ENCODE peak calls at places on chromosome 4, in seven cellular contexts. O is body of pancreas, B is ovary, Z is NT2/D1, D is spleen, E is mammary epithelial cell, I is cardiac muscle cell. H is an unnamed sample. For H3K4me1, the result is how much of the 10 kb centered on the place peaks cover.

GRCh38 chr4:55637272-55637820 is 1.2 kb upstream of the NMU start:
- DNase-seq in O (no peak), B (no peak), Z (no peak), D (no peak), E (no peak), I (no peak), H (no peak)

GRCh38 chr4:52604215-52604614 is 54.9 kb downstream of the USP46 start:
- DNase-seq in O (no peak), B (no peak), Z (no peak), D (no peak), E (no peak), I (no peak), H (no peak)

GRCh38 chr4:98663226-98664006 is 5.0 kb upstream of the TSPAN5 start:
- DNase-seq in O (no peak), B (no peak), Z (no peak), D (peak), E (no peak), I (no peak), H (no peak)

GRCh38 chr4:67234296-67234695 is 311.0 kb downstream of the CENPC start:
- DNase-seq in O (no peak), B (no peak), Z (no peak), D (no peak), E (no peak), I (no peak), H (no peak)

GRCh38 chr4:142095886-142096605 is 459.7 kb downstream of the IL15 start:
- DNase-seq in O (peak), B (no peak), Z (no peak), D (no peak), E (peak), I (no peak), H (peak)

GRCh38 chr4:144564358-144564757 is 81.6 kb upstream of the HHIP start:
- DNase-seq in O (no peak), B (no peak), Z (no peak), D (no peak), E (no peak), I (no peak), H (no peak)

GRCh38 chr4:40626183-40626990 is 3.3 kb downstream of the RBM47 start:
- DNase-seq in O (peak), B (no peak), Z (no peak), D (no peak), E (no peak), I (no peak), H (no peak)

GRCh38 chr4:124085561-124086180 is 626.9 kb downstream of the ANKRD50 start:
- DNase-seq in O (no peak), B (no peak), Z (no peak), D (no peak), E (no peak), I (no peak), H (no peak)

GRCh38 chr4:70994069-70994366 is 569 bp downstream of the DCK start:
- DNase-seq in O (no peak), B (no peak), Z (no peak), D (no peak), E (no peak), I (no peak), H (no peak)

GRCh38 chr4:69054578-69055200 is 41.6 kb upstream of the UGT2B7 start:
- DNase-seq in O (peak), B (no peak), Z (no peak), D (no peak), E (peak), I (no peak), H (no peak)

GRCh38 chr4:185773419-185773818 is 38.6 kb downstream of the SORBS2 start:
- DNase-seq in O (peak), B (no peak), Z (no peak), D (no peak), E (no peak), I (peak), H (no peak)
- H3K4me1 ChIP-seq in O (half or more), B (under half), Z (under half), D (under half), E (under half), I (half or more), H (under half)

DNA sequence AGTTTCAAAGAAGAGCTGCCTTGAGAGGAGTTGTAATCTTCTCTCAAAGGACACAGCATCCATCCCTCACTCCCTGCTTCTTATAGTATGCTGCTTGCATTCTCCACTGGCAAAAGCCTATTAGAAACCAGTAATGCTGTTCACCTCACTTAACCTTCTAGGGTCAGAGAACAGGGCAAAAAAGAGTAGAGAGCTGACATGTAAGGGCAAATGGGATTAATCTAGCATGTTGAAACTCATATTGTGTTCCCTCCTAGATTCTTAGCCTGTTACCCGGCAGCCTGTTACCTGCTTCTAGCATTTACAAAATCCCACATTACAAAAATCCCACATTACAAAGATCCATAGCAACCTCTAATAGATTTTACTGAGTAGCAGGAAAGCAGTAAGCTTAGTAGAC is 244.7 kb downstream of the SLC7A11 start:
- DNase-seq in O (no peak), B (no peak), Z (no peak), D (no peak), E (peak), I (no peak), H (no peak)
- H3K4me1 ChIP-seq in O (under half), B (under half), Z (under half), D (under half), E (under half), I (under half), H (under half)

GRCh38 chr4:42482516-42483327 is 85.4 kb downstream of the SHISA3 start:
- DNase-seq in O (no peak), B (no peak), Z (no peak), D (no peak), E (no peak), I (no peak), H (no peak)
- H3K4me1 ChIP-seq in O (under half), B (under half), Z (under half), D (under half), E (under half), I (under half), H (under half)

DNA sequence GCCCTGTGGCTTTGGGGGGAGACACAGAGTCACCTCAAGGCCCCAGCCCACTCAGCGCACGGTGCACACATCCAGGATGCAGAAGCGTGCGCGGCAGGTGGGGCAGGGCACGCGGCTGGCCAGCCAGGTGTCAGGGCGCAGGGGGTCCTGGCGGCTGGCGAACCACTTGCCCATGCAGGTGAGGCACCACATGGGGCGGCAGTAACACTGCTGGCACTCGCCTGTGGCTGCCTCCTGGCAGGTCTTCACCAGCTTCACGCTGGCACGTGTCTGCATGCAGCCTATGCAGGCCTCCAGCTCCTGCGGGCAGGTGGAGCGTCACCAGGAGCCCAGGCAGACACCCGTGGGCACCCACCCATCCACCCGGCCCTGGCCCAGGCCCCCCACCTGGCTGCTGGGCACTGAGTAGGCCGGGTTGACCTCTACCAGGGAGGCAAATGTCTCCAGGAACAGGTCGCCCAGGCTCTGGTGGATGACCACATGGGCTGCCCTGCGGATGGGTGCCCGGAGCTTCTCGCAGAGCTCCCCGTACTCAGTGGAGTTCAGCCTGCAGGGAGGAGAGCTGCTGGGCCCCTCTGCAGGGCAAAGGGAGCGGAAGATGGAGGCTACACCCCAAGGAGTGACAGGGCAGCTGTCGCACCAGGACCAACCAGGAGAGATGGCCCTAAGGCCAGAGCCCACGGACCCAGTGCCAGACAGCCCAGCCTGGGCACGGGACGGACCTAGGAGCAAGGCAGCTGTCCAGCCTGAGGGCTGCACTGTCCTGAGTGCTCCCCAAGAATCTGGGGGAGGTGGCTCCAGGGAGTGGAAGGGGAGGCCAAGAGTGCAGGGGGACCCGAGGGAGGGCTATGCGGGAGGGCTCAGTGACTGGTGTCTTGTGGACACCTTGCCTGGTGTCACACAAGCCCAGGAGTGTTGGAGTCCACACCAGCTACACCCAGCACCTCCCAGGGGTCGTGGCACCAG is 3.7 kb downstream of the TMEM129 start:
- DNase-seq in O (no peak), B (peak), Z (no peak), D (peak), E (no peak), I (no peak), H (peak)
- H3K4me1 ChIP-seq in O (half or more), B (under half), Z (under half), D (half or more), E (under half), I (under half), H (under half)

GRCh38 chr4:107988763-107989035 is 990 bp upstream of the HADH start:
- DNase-seq in O (no peak), B (no peak), Z (no peak), D (no peak), E (no peak), I (no peak), H (no peak)
- H3K4me1 ChIP-seq in O (under half), B (under half), Z (under half), D (under half), E (under half), I (under half), H (under half)

GRCh38 chr4:38309471-38309870 is 349.3 kb downstream of the PTTG2 start:
- DNase-seq in O (no peak), B (no peak), Z (no peak), D (no peak), E (no peak), I (no peak), H (no peak)
- H3K4me1 ChIP-seq in O (under half), B (under half), Z (under half), D (under half), E (under half), I (under half), H (under half)

DNA sequence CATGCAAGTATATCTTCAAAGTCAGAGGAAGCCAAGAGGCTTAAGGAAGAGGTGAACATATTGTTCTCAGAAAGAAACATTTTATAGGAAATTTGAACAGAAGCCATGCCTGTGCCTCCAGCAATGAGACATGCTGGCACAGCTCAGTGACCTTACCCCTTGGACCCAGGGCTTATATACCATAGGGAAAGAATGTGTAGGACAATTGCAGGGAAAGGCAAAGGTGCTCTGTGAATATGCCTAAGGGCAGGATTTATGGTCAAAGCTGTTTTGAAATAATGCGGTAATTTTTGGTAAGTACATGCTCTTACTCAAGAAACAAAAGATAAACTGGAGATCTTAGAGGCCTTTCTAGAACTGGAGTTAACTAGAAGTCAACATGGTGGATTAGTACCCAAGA is 568.8 kb downstream of the GRID2 start:
- DNase-seq in O (no peak), B (no peak), Z (no peak), D (no peak), E (peak), I (no peak), H (no peak)
- H3K4me1 ChIP-seq in O (under half), B (under half), Z (under half), D (under half), E (under half), I (under half), H (under half)

DNA sequence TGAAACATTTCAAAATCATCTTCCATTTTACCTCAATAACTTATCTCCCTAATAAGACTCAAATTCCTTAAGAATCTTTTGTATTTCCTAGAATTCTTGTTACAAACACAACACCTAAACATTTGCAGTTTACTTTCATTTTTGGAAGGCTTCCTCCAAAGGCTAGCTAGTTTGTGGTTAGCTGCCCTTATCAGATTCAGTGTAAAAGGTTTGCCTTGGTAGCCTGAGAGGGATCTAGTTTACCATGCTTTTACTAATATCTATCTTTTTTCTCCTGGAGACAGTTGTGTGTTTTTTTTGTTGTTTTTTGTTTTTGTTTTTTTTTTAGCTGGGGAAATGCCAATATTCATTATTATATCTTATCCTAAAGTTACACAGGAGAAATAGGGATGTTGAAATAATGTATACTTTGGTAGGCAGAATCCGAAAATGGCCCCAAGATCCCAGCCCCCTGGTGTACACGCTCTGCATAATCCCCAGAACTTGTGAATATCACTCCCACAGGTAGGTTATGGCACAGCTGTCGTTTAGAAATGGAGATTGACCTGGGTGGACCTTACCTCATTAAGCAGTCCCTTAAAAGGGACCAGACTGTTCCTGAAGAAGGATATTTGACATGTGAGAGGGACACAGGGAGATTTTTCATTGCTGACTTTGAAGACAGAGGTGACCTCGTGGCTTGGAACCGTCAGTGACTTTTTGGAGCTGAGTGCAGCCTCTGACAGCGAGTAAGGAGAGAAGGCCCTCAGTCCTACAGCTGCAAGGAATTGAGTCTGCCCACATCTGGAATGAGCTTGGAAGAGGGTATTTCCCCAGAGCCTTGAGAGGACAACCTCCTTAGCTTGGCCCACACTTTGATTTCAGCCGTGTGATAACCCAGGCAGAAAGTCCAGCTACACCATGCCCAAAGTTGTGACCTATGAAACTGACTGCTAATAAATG is 33.4 kb downstream of the SEPTIN11 start:
- DNase-seq in O (no peak), B (no peak), Z (no peak), D (no peak), E (no peak), I (no peak), H (no peak)
- H3K4me1 ChIP-seq in O (under half), B (under half), Z (under half), D (half or more), E (under half), I (under half), H (under half)

GRCh38 chr4:174036563-174036962 is 246.9 kb downstream of the FBXO8 start:
- DNase-seq in O (no peak), B (no peak), Z (no peak), D (no peak), E (no peak), I (peak), H (no peak)
- H3K4me1 ChIP-seq in O (under half), B (under half), Z (under half), D (under half), E (under half), I (under half), H (under half)